ENCODE peak calls at places on chromosomes 4 and X, in seven cellular contexts. One of them, this sample, is unnamed.

GRCh38 chrX:49932786-49933185 is 10.4 kb downstream of the CLCN5 start:
- DNase-seq in HCT116: no peak
- DNase-seq in neural progenitor cell: no peak
- DNase-seq in fibroblast of lung: no peak
- DNase-seq in HepG2: no peak
- DNase-seq in GM23248: no peak
- DNase-seq in neuronal stem cell: no peak
- DNase-seq in this sample: no peak

GRCh38 chr4:7890635-7891393 is 48.8 kb downstream of the AFAP1 start:
- DNase-seq in HCT116: no peak
- DNase-seq in neural progenitor cell: no peak
- DNase-seq in fibroblast of lung: peak; percentile 97
- DNase-seq in HepG2: peak; percentile 56
- DNase-seq in GM23248: peak; percentile 86
- DNase-seq in neuronal stem cell: no peak
- DNase-seq in this sample: no peak

GRCh38 chr4:84968936-84969335 is 2.4 kb upstream of the WDFY3 start:
- DNase-seq in HCT116: no peak
- DNase-seq in neural progenitor cell: no peak
- DNase-seq in fibroblast of lung: no peak
- DNase-seq in HepG2: no peak
- DNase-seq in GM23248: no peak
- DNase-seq in neuronal stem cell: no peak
- DNase-seq in this sample: no peak

GRCh38 chr4:129218897-129219296 is 122.9 kb downstream of the C4orf33 start:
- DNase-seq in HCT116: no peak
- DNase-seq in neural progenitor cell: no peak
- DNase-seq in fibroblast of lung: peak; percentile 53
- DNase-seq in HepG2: no peak
- DNase-seq in GM23248: peak; percentile 2
- DNase-seq in neuronal stem cell: no peak
- DNase-seq in this sample: no peak

GRCh38 chr4:153345011-153345981 is 808 bp downstream of the MND1 start:
- DNase-seq in HCT116: peak; percentile 21
- DNase-seq in neural progenitor cell: peak; percentile 79
- DNase-seq in fibroblast of lung: peak; percentile 61
- DNase-seq in HepG2: peak; percentile 64
- DNase-seq in GM23248: peak; percentile 79
- DNase-seq in neuronal stem cell: peak; percentile 70
- DNase-seq in this sample: peak; percentile 97

GRCh38 chrX:7330971-7331746 is 183.2 kb upstream of the PUDP start:
- DNase-seq in HCT116: no peak
- DNase-seq in neural progenitor cell: no peak
- DNase-seq in fibroblast of lung: peak; percentile 89
- DNase-seq in HepG2: no peak
- DNase-seq in GM23248: peak; percentile 89
- DNase-seq in neuronal stem cell: no peak
- DNase-seq in this sample: no peak

GRCh38 chrX:9465380-9466114 is 689 bp downstream of the TBL1X start:
- DNase-seq in HCT116: no peak
- DNase-seq in neural progenitor cell: peak; percentile 40
- DNase-seq in fibroblast of lung: peak; percentile 10
- DNase-seq in HepG2: no peak
- DNase-seq in GM23248: peak; percentile 41
- DNase-seq in neuronal stem cell: no peak
- DNase-seq in this sample: peak; percentile 22

GRCh38 chr4:84952776-84953175 is 13.7 kb downstream of the WDFY3 start:
- DNase-seq in HCT116: no peak
- DNase-seq in neural progenitor cell: no peak
- DNase-seq in fibroblast of lung: no peak
- DNase-seq in HepG2: no peak
- DNase-seq in GM23248: no peak
- DNase-seq in neuronal stem cell: no peak
- DNase-seq in this sample: no peak

GRCh38 chr4:151674804-151675290 is 86.0 kb downstream of the GATB start:
- DNase-seq in HCT116: no peak
- DNase-seq in neural progenitor cell: peak; percentile 73
- DNase-seq in fibroblast of lung: peak; percentile 69
- DNase-seq in HepG2: no peak
- DNase-seq in GM23248: peak; percentile 54
- DNase-seq in neuronal stem cell: no peak
- DNase-seq in this sample: no peak

GRCh38 chr4:777520-778262 is 48.2 kb downstream of the CPLX1 start:
- DNase-seq in HCT116: no peak
- DNase-seq in neural progenitor cell: no peak
- DNase-seq in fibroblast of lung: no peak
- DNase-seq in HepG2: peak; percentile 74
- DNase-seq in GM23248: no peak
- DNase-seq in neuronal stem cell: no peak
- DNase-seq in this sample: no peak

GRCh38 chr4:780730-781492 is 45.0 kb downstream of the CPLX1 start:
- DNase-seq in HCT116: no peak
- DNase-seq in neural progenitor cell: peak; percentile 38
- DNase-seq in fibroblast of lung: no peak
- DNase-seq in HepG2: no peak
- DNase-seq in GM23248: peak; percentile 38
- DNase-seq in neuronal stem cell: no peak
- DNase-seq in this sample: no peak

GRCh38 chr4:776743-777441 is 49.0 kb downstream of the CPLX1 start:
- DNase-seq in HCT116: no peak
- DNase-seq in neural progenitor cell: no peak
- DNase-seq in fibroblast of lung: no peak
- DNase-seq in HepG2: no peak
- DNase-seq in GM23248: no peak
- DNase-seq in neuronal stem cell: no peak
- DNase-seq in this sample: no peak

GRCh38 chr4:781493-782216 is 44.3 kb downstream of the CPLX1 start:
- DNase-seq in HCT116: peak; percentile 96
- DNase-seq in neural progenitor cell: peak; percentile 99
- DNase-seq in fibroblast of lung: peak; percentile 99
- DNase-seq in HepG2: peak; percentile 97
- DNase-seq in GM23248: peak; percentile 99
- DNase-seq in neuronal stem cell: peak; percentile 99
- DNase-seq in this sample: peak; percentile 98

GRCh38 chr4:779555-779954 is 46.4 kb downstream of the CPLX1 start:
- DNase-seq in HCT116: no peak
- DNase-seq in neural progenitor cell: no peak
- DNase-seq in fibroblast of lung: no peak
- DNase-seq in HepG2: no peak
- DNase-seq in GM23248: no peak
- DNase-seq in neuronal stem cell: no peak
- DNase-seq in this sample: no peak
- H3K4me2 ChIP-seq in HCT116: no peak overlapping the region
- H3K4me2 ChIP-seq in neural progenitor cell: peak overlapping the region; percentile 97
- H3K4me2 ChIP-seq in fibroblast of lung: peak overlapping the region; percentile 96
- H3K4me2 ChIP-seq in HepG2: peak overlapping the region; percentile 88
- H3K4me2 ChIP-seq in GM23248: no peak overlapping the region
- H3K4me2 ChIP-seq in neuronal stem cell: no peak overlapping the region
- H3K4me2 ChIP-seq in this sample: peak overlapping the region; percentile 99

DNA sequence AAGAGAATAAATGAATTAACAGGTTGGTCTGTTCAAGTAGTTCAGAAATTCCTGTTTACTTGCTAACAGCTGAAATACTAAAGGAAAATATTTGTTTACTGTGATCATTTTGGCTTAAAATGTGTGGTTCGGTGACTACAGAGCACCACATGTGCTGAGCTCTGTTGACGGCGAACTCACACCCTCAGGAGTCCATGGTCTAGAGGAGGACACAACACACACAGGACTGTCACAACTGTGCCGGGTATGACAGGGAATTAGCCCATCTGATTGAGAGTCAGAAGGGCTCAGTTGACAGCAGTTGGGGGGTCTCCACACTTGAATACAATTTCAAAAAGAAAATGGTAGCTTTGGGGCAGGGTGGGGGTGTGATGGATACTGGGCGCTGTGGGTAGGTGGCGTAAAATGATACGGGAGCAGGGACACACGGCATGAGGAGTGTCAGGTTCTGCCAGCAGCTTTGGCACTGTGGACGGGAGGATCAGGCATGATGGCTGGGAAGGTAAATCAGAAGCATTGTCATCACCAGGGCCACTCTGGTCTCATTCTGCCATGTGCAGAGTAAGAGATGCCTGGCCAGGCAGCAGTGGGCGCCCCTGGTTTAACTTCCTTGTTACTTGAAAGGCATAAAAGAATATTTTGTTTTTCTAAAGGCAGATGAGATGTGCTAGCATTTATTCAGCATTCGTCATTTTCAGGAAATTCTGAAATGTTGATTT is 33.3 kb downstream of the CLDN22 start:
- DNase-seq in HCT116: no peak
- DNase-seq in neural progenitor cell: no peak
- DNase-seq in fibroblast of lung: no peak
- DNase-seq in HepG2: no peak
- DNase-seq in GM23248: no peak
- DNase-seq in neuronal stem cell: no peak
- DNase-seq in this sample: no peak
- H3K27ac ChIP-seq in HCT116: no peak overlapping the region
- H3K27ac ChIP-seq in neural progenitor cell: no peak overlapping the region
- H3K27ac ChIP-seq in fibroblast of lung: no peak overlapping the region
- H3K27ac ChIP-seq in HepG2: no peak overlapping the region
- H3K27ac ChIP-seq in GM23248: no peak overlapping the region
- H3K27ac ChIP-seq in neuronal stem cell: no peak overlapping the region
- H3K27ac ChIP-seq in this sample: no peak overlapping the region

GRCh38 chr4:140049924-140050681 is 103.9 kb downstream of the MAML3 start:
- DNase-seq in HCT116: no peak
- DNase-seq in neural progenitor cell: peak; percentile 80
- DNase-seq in fibroblast of lung: peak; percentile 51
- DNase-seq in HepG2: no peak
- DNase-seq in GM23248: peak; percentile 56
- DNase-seq in neuronal stem cell: no peak
- DNase-seq in this sample: peak; percentile 22

GRCh38 chr4:140047781-140048180 is 106.2 kb downstream of the MAML3 start:
- DNase-seq in HCT116: no peak
- DNase-seq in neural progenitor cell: peak; percentile 28
- DNase-seq in fibroblast of lung: no peak
- DNase-seq in HepG2: no peak
- DNase-seq in GM23248: no peak
- DNase-seq in neuronal stem cell: no peak
- DNase-seq in this sample: no peak

GRCh38 chr4:140048419-140049022 is 105.5 kb downstream of the MAML3 start:
- DNase-seq in HCT116: no peak
- DNase-seq in neural progenitor cell: no peak
- DNase-seq in fibroblast of lung: no peak
- DNase-seq in HepG2: no peak
- DNase-seq in GM23248: no peak
- DNase-seq in neuronal stem cell: no peak
- DNase-seq in this sample: no peak

GRCh38 chr4:140047017-140047640 is 106.9 kb downstream of the MAML3 start:
- DNase-seq in HCT116: no peak
- DNase-seq in neural progenitor cell: peak; percentile 51
- DNase-seq in fibroblast of lung: peak; percentile 36
- DNase-seq in HepG2: no peak
- DNase-seq in GM23248: no peak
- DNase-seq in neuronal stem cell: no peak
- DNase-seq in this sample: no peak

GRCh38 chr4:140049024-140049923 is 104.7 kb downstream of the MAML3 start:
- DNase-seq in HCT116: no peak
- DNase-seq in neural progenitor cell: peak; percentile 80
- DNase-seq in fibroblast of lung: peak; percentile 70
- DNase-seq in HepG2: peak; percentile 2
- DNase-seq in GM23248: peak; percentile 62
- DNase-seq in neuronal stem cell: peak; percentile 57
- DNase-seq in this sample: peak; percentile 74
- H3K4me2 ChIP-seq in HCT116: no peak overlapping the region
- H3K4me2 ChIP-seq in neural progenitor cell: peak overlapping the region; percentile 69
- H3K4me2 ChIP-seq in fibroblast of lung: peak overlapping the region; percentile 88
- H3K4me2 ChIP-seq in HepG2: peak overlapping the region; percentile 58
- H3K4me2 ChIP-seq in GM23248: peak overlapping the region; percentile 92
- H3K4me2 ChIP-seq in neuronal stem cell: peak overlapping the region; percentile 47
- H3K4me2 ChIP-seq in this sample: peak overlapping the region; percentile 62

DNA sequence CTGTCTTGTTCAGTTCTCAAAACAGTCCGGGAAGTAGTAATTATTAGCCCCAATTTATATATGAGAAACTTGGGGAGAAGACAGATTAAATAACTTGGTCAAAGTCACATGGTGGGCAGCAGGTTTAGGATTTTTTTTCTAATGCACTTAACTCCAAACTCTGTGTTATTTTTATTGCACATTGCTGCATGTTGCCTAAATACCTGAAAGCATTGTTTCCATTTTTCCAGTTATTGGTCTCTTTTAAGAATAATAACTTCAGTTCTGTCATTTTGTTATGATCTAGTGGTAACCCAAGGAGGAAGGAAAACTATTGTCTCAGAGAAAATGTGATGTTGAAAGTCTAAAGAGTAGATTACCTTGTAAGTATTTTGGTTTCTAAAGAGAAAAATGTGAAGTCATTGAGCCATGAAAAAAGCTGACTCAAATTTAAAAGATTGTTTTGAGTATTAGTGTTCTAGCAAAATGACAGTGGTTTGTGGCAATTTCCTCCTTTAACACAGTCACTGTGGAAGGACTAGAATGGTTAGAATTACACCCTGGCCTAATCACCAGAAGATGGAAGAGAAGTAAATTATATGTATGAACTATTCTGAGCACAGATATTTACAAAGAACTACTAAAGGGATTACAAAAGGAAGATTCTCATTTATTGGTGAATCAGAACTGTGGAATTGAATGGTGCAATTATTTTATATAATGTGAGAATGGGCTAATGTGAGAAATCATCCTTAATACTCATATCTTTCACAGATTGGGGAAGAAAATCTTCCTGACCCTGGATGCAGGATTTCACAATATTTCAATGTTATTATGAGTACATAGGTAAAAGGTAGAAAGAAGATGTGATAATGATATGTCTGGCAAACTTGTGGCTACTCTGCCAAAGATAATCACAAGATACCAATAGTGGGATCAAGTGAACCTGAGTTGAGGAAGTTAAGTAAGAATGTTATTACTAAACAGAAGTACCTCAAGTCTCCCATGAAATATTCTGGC is 21.7 kb upstream of the CXCL8 start:
- DNase-seq in HCT116: no peak
- DNase-seq in neural progenitor cell: no peak
- DNase-seq in fibroblast of lung: peak; percentile 77
- DNase-seq in HepG2: no peak
- DNase-seq in GM23248: peak; percentile 72
- DNase-seq in neuronal stem cell: no peak
- DNase-seq in this sample: no peak
- H3K27ac ChIP-seq in HCT116: no peak overlapping the region
- H3K27ac ChIP-seq in neural progenitor cell: no peak overlapping the region
- H3K27ac ChIP-seq in fibroblast of lung: no peak overlapping the region
- H3K27ac ChIP-seq in HepG2: no peak overlapping the region
- H3K27ac ChIP-seq in GM23248: peak overlapping the region; percentile 79
- H3K27ac ChIP-seq in neuronal stem cell: no peak overlapping the region
- H3K27ac ChIP-seq in this sample: no peak overlapping the region

DNA sequence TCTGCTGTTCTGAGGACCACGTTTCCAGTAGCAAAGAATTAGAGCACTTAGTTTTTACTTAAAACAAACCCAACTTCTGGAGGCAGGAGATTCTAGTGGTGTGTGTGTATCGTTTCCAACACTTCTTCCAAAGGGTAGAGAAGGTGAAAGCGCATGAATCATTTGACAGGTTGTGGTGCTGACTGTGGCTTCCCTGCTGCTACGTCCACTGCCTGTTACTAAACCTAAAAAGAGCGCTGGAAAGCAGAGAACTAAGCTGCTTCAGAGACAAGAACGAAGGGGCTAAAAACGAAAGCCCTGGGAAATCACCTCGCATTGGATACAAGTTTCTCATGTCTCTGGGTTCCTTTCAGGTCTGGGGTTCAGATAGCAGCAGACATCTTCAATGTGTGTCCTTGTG is 4.6 kb upstream of the HELT start:
- DNase-seq in HCT116: no peak
- DNase-seq in neural progenitor cell: no peak
- DNase-seq in fibroblast of lung: no peak
- DNase-seq in HepG2: no peak
- DNase-seq in GM23248: no peak
- DNase-seq in neuronal stem cell: no peak
- DNase-seq in this sample: no peak
- H3K4me2 ChIP-seq in HCT116: no peak overlapping the region
- H3K4me2 ChIP-seq in neural progenitor cell: no peak overlapping the region
- H3K4me2 ChIP-seq in fibroblast of lung: no peak overlapping the region
- H3K4me2 ChIP-seq in HepG2: peak overlapping the region; percentile 5
- H3K4me2 ChIP-seq in GM23248: no peak overlapping the region
- H3K4me2 ChIP-seq in neuronal stem cell: no peak overlapping the region
- H3K4me2 ChIP-seq in this sample: no peak overlapping the region

This sample was measured in OCI-LY7.